ENCODE peak calls at places on chromosome 10, in six cellular contexts. One of them, this sample, is unnamed.

GRCh38 chr10:23081891-23082290 is 13.5 kb upstream of the MSRB2 start:
- DNase-seq in uterus: no peak
- DNase-seq in tibial nerve: no peak
- DNase-seq in glutamatergic neuron: no peak
- DNase-seq in thoracic aorta: no peak
- DNase-seq in astrocyte of the cerebellum: no peak
- DNase-seq in this sample: no peak

GRCh38 chr10:14185501-14186045 is 145.2 kb downstream of the FRMD4A start:
- DNase-seq in uterus: no peak
- DNase-seq in tibial nerve: no peak
- DNase-seq in glutamatergic neuron: peak
- DNase-seq in thoracic aorta: no peak
- DNase-seq in astrocyte of the cerebellum: peak
- DNase-seq in this sample: no peak

GRCh38 chr10:84114088-84114667 is 25.1 kb upstream of the GHITM start:
- DNase-seq in uterus: no peak
- DNase-seq in tibial nerve: no peak
- DNase-seq in glutamatergic neuron: no peak
- DNase-seq in thoracic aorta: no peak
- DNase-seq in astrocyte of the cerebellum: no peak
- DNase-seq in this sample: no peak

GRCh38 chr10:133465191-133465949 is 11.6 kb downstream of the SCART1 start:
- DNase-seq in uterus: no peak
- DNase-seq in tibial nerve: no peak
- DNase-seq in glutamatergic neuron: no peak
- DNase-seq in thoracic aorta: no peak
- DNase-seq in astrocyte of the cerebellum: no peak
- DNase-seq in this sample: no peak

GRCh38 chr10:60820093-60820769 is 42.0 kb downstream of the CDK1 start:
- DNase-seq in uterus: no peak
- DNase-seq in tibial nerve: no peak
- DNase-seq in glutamatergic neuron: no peak
- DNase-seq in thoracic aorta: no peak
- DNase-seq in astrocyte of the cerebellum: peak
- DNase-seq in this sample: peak

GRCh38 chr10:88395677-88396076 is 187.4 kb downstream of the RNLS start:
- DNase-seq in uterus: no peak
- DNase-seq in tibial nerve: no peak
- DNase-seq in glutamatergic neuron: no peak
- DNase-seq in thoracic aorta: no peak
- DNase-seq in astrocyte of the cerebellum: no peak
- DNase-seq in this sample: no peak

GRCh38 chr10:46028584-46029570 is 1.5 kb downstream of the NCOA4 start:
- DNase-seq in uterus: no peak
- DNase-seq in tibial nerve: no peak
- DNase-seq in glutamatergic neuron: no peak
- DNase-seq in thoracic aorta: no peak
- DNase-seq in astrocyte of the cerebellum: peak
- DNase-seq in this sample: no peak

GRCh38 chr10:63105811-63106755 is 27.0 kb upstream of the NRBF2 start:
- DNase-seq in uterus: peak
- DNase-seq in tibial nerve: no peak
- DNase-seq in glutamatergic neuron: no peak
- DNase-seq in thoracic aorta: peak
- DNase-seq in astrocyte of the cerebellum: no peak
- DNase-seq in this sample: no peak

GRCh38 chr10:93554760-93555432 is 11.6 kb upstream of the FFAR4 start:
- DNase-seq in uterus: no peak
- DNase-seq in tibial nerve: peak
- DNase-seq in glutamatergic neuron: peak
- DNase-seq in thoracic aorta: peak
- DNase-seq in astrocyte of the cerebellum: peak
- DNase-seq in this sample: peak

GRCh38 chr10:124530816-124531215 is 69.2 kb downstream of the LHPP start:
- DNase-seq in uterus: no peak
- DNase-seq in tibial nerve: no peak
- DNase-seq in glutamatergic neuron: no peak
- DNase-seq in thoracic aorta: no peak
- DNase-seq in astrocyte of the cerebellum: no peak
- DNase-seq in this sample: no peak

GRCh38 chr10:124530215-124530665 is 68.6 kb downstream of the LHPP start:
- DNase-seq in uterus: peak
- DNase-seq in tibial nerve: peak
- DNase-seq in glutamatergic neuron: peak
- DNase-seq in thoracic aorta: peak
- DNase-seq in astrocyte of the cerebellum: peak
- DNase-seq in this sample: peak

GRCh38 chr10:124533266-124533665 is 71.6 kb downstream of the LHPP start:
- DNase-seq in uterus: no peak
- DNase-seq in tibial nerve: no peak
- DNase-seq in glutamatergic neuron: no peak
- DNase-seq in thoracic aorta: no peak
- DNase-seq in astrocyte of the cerebellum: no peak
- DNase-seq in this sample: no peak

GRCh38 chr10:124532788-124533187 is 71.2 kb downstream of the LHPP start:
- DNase-seq in uterus: no peak
- DNase-seq in tibial nerve: no peak
- DNase-seq in glutamatergic neuron: no peak
- DNase-seq in thoracic aorta: no peak
- DNase-seq in astrocyte of the cerebellum: no peak
- DNase-seq in this sample: no peak

DNA sequence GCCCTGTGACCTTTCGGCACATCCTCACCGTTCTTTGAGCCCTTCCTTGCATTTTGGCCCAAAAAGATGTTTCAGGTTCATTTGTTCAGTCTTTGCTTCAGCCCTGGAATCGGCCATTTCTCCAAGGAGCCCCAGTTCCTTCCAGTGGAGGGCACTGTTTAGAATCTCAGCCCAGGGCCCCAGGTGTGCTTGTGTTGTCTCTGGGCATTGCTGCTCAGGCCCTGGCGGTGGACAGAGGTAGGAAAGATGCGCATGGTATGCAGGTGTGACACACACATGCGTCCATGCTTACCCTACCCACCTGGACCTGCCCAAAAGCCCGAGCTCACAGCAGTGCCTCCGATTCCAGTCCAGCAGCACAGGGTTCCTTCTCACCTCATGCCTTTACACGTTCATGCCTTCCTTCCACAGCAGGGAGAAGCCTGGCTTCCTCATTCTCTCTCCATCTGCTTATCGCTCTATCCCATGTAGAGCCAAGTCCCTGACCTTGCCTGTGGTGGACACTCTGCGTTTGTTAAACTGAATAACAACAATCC is 70.6 kb downstream of the LHPP start:
- DNase-seq in uterus: no peak
- DNase-seq in tibial nerve: no peak
- DNase-seq in glutamatergic neuron: peak
- DNase-seq in thoracic aorta: no peak
- DNase-seq in astrocyte of the cerebellum: no peak
- DNase-seq in this sample: no peak
- TF ChIP-seq CTCF in uterus: no peak
- TF ChIP-seq CTCF in tibial nerve: no peak
- TF ChIP-seq CTCF in glutamatergic neuron: peak
- TF ChIP-seq CTCF in thoracic aorta: no peak
- TF ChIP-seq CTCF in astrocyte of the cerebellum: peak
- TF ChIP-seq CTCF in this sample: peak

GRCh38 chr10:67884313-67884841 is at the start of gene SIRT1:
- DNase-seq in uterus: peak
- DNase-seq in tibial nerve: peak
- DNase-seq in glutamatergic neuron: peak
- DNase-seq in thoracic aorta: peak
- DNase-seq in astrocyte of the cerebellum: peak
- DNase-seq in this sample: peak
- TF ChIP-seq CTCF in uterus: no peak
- TF ChIP-seq CTCF in tibial nerve: no peak
- TF ChIP-seq CTCF in glutamatergic neuron: no peak
- TF ChIP-seq CTCF in thoracic aorta: no peak
- TF ChIP-seq CTCF in astrocyte of the cerebellum: no peak
- TF ChIP-seq CTCF in this sample: no peak

DNA sequence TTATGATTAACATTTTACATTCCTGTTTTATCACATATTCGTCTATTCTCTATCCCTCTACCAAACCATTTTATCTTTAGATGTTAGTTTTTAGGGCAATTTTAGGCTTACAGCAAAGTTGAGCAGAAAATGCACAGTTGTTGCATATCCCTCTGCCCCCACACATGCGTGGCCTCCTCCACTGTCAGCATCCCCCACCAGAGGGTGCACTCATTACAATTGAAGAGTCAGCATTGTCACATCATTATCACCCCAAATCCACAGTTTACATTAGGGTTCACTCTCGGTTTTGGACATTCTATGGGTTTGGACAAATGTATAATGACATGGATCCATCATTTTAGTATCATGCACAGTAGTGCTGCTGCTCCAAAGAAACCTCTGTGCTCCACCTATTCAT is 86.4 kb downstream of the WDR37 start:
- DNase-seq in uterus: no peak
- DNase-seq in tibial nerve: no peak
- DNase-seq in glutamatergic neuron: no peak
- DNase-seq in thoracic aorta: no peak
- DNase-seq in astrocyte of the cerebellum: no peak
- DNase-seq in this sample: no peak
- TF ChIP-seq CTCF in uterus: no peak
- TF ChIP-seq CTCF in tibial nerve: no peak
- TF ChIP-seq CTCF in glutamatergic neuron: no peak
- TF ChIP-seq CTCF in thoracic aorta: no peak
- TF ChIP-seq CTCF in astrocyte of the cerebellum: peak
- TF ChIP-seq CTCF in this sample: no peak

GRCh38 chr10:67306588-67307205 is 380.9 kb downstream of the LRRTM3 start:
- DNase-seq in uterus: no peak
- DNase-seq in tibial nerve: no peak
- DNase-seq in glutamatergic neuron: no peak
- DNase-seq in thoracic aorta: no peak
- DNase-seq in astrocyte of the cerebellum: peak
- DNase-seq in this sample: no peak
- TF ChIP-seq CTCF in uterus: no peak
- TF ChIP-seq CTCF in tibial nerve: peak
- TF ChIP-seq CTCF in glutamatergic neuron: peak
- TF ChIP-seq CTCF in thoracic aorta: peak
- TF ChIP-seq CTCF in astrocyte of the cerebellum: peak
- TF ChIP-seq CTCF in this sample: peak

DNA sequence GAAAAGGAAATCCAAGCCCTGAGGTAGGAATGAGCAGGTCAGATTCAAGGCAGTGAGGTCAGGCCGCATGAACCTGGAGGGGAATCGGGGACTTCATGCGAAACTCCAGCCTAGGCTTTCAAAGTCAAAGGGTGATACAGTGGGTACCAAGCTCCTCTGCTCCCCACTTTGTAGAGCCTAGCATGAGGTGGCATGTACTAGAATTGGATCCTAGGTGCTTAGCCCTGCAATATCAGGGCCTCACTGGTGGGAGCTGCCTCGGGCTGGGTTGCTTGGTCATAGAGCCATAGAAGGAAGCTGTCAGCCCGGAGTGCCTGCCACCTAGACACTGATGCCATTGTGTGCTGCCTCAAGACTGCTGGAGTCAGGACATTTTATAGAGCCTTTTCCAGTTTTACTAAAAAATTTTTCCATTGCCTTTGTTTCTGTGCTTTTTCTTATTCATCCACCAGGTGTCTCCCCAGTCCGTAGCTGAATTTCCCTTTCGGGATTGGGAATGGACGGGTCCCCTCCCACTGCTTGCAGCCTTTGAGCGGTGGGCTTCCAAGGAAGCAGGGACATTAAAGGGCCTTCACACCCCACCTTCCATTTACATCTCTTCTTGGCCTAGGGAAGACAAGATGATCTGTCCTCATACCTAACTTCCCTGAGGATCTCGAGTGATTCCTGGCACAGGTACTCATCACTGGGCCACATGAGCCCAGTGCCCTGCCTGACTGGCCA is 5.5 kb upstream of the LZTS2 start:
- DNase-seq in uterus: no peak
- DNase-seq in tibial nerve: no peak
- DNase-seq in glutamatergic neuron: no peak
- DNase-seq in thoracic aorta: no peak
- DNase-seq in astrocyte of the cerebellum: no peak
- DNase-seq in this sample: no peak
- TF ChIP-seq CTCF in uterus: peak
- TF ChIP-seq CTCF in tibial nerve: peak
- TF ChIP-seq CTCF in glutamatergic neuron: peak
- TF ChIP-seq CTCF in thoracic aorta: peak
- TF ChIP-seq CTCF in astrocyte of the cerebellum: peak
- TF ChIP-seq CTCF in this sample: peak

GRCh38 chr10:102713814-102714620 is at the start of gene ARL3:
- DNase-seq in uterus: peak
- DNase-seq in tibial nerve: peak
- DNase-seq in glutamatergic neuron: peak
- DNase-seq in thoracic aorta: peak
- DNase-seq in astrocyte of the cerebellum: peak
- DNase-seq in this sample: peak
- TF ChIP-seq CTCF in uterus: peak
- TF ChIP-seq CTCF in tibial nerve: peak
- TF ChIP-seq CTCF in glutamatergic neuron: no peak
- TF ChIP-seq CTCF in thoracic aorta: peak
- TF ChIP-seq CTCF in astrocyte of the cerebellum: peak
- TF ChIP-seq CTCF in this sample: no peak

GRCh38 chr10:119908201-119908600 is 15.7 kb downstream of the SEC23IP start:
- DNase-seq in uterus: no peak
- DNase-seq in tibial nerve: no peak
- DNase-seq in glutamatergic neuron: no peak
- DNase-seq in thoracic aorta: no peak
- DNase-seq in astrocyte of the cerebellum: no peak
- DNase-seq in this sample: no peak
- TF ChIP-seq CTCF in uterus: no peak
- TF ChIP-seq CTCF in tibial nerve: no peak
- TF ChIP-seq CTCF in glutamatergic neuron: no peak
- TF ChIP-seq CTCF in thoracic aorta: no peak
- TF ChIP-seq CTCF in astrocyte of the cerebellum: no peak
- TF ChIP-seq CTCF in this sample: no peak

GRCh38 chr10:59381687-59382086 is 19.3 kb upstream of the FAM13C start:
- DNase-seq in uterus: no peak
- DNase-seq in tibial nerve: no peak
- DNase-seq in glutamatergic neuron: no peak
- DNase-seq in thoracic aorta: no peak
- DNase-seq in astrocyte of the cerebellum: no peak
- DNase-seq in this sample: no peak

GRCh38 chr10:59384761-59385160 is 22.4 kb upstream of the FAM13C start:
- DNase-seq in uterus: no peak
- DNase-seq in tibial nerve: no peak
- DNase-seq in glutamatergic neuron: no peak
- DNase-seq in thoracic aorta: no peak
- DNase-seq in astrocyte of the cerebellum: no peak
- DNase-seq in this sample: no peak

GRCh38 chr10:59383908-59384307 is 21.6 kb upstream of the FAM13C start:
- DNase-seq in uterus: no peak
- DNase-seq in tibial nerve: no peak
- DNase-seq in glutamatergic neuron: no peak
- DNase-seq in thoracic aorta: no peak
- DNase-seq in astrocyte of the cerebellum: no peak
- DNase-seq in this sample: no peak

GRCh38 chr10:59383436-59383835 is 21.1 kb upstream of the FAM13C start:
- DNase-seq in uterus: no peak
- DNase-seq in tibial nerve: no peak
- DNase-seq in glutamatergic neuron: no peak
- DNase-seq in thoracic aorta: no peak
- DNase-seq in astrocyte of the cerebellum: no peak
- DNase-seq in this sample: no peak

DNA sequence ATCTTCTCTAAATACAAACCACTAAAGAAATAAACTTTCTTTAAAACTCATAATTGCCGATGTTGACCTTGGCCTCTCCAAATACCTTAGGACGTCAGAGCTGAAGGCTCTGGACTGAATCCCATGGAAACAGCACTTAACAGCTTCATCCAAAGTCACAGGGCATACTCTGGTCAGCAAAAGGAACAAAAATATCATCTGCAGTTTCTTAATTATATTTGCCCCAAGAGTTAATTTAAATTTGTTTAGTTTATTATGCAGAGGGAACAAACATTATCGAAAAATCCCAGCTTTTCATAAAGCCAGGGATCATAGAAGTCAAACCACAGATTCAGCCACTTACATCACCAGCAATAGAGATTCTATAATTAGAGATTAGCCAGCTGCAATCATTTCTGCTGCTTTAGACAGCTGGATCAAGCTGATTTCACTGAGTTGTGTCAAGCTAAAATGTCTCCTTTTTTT is 20.5 kb upstream of the FAM13C start:
- DNase-seq in uterus: no peak
- DNase-seq in tibial nerve: no peak
- DNase-seq in glutamatergic neuron: no peak
- DNase-seq in thoracic aorta: no peak
- DNase-seq in astrocyte of the cerebellum: peak
- DNase-seq in this sample: peak
- TF ChIP-seq CTCF in uterus: no peak
- TF ChIP-seq CTCF in tibial nerve: no peak
- TF ChIP-seq CTCF in glutamatergic neuron: no peak
- TF ChIP-seq CTCF in thoracic aorta: no peak
- TF ChIP-seq CTCF in astrocyte of the cerebellum: no peak
- TF ChIP-seq CTCF in this sample: no peak